ENCODE peak calls at places on chromosomes 1 and 21, in four cellular contexts. L is tibial nerve, Y is neural progenitor cell, H is fibroblast of the aortic adventitia. S is an unnamed sample.

GRCh38 chr1:23263380-23263887 is 46.1 kb upstream of the HTR1D start:
- DNase-seq in L (no peak), Y (peak), H (no peak), S (no peak)

GRCh38 chr1:226722901-226723639 is 16.0 kb downstream of the ITPKB start:
- DNase-seq in L (no peak), Y (no peak), H (no peak), S (no peak)

GRCh38 chr1:90970208-90970607 is 51.6 kb downstream of the ZNF644 start:
- DNase-seq in L (no peak), Y (no peak), H (no peak), S (peak)

GRCh38 chr21:45997205-45997494 is 15.6 kb downstream of the COL6A1 start:
- DNase-seq in L (no peak), Y (no peak), H (no peak), S (no peak)

GRCh38 chr1:210787800-210788199 is 346.1 kb downstream of the KCNH1 start:
- DNase-seq in L (no peak), Y (no peak), H (no peak), S (no peak)

GRCh38 chr1:5365751-5366150 is 626.5 kb downstream of the NPHP4 start:
- DNase-seq in L (no peak), Y (no peak), H (no peak), S (no peak)

GRCh38 chr21:33940846-33941245 is 25.2 kb upstream of the ATP5PO start:
- DNase-seq in L (no peak), Y (no peak), H (no peak), S (peak)

GRCh38 chr1:162497104-162497722 is 405 bp upstream of the UHMK1 start:
- DNase-seq in L (no peak), Y (peak), H (no peak), S (no peak)

GRCh38 chr1:39895731-39896480 is 5.8 kb downstream of the MYCL start:
- DNase-seq in L (no peak), Y (no peak), H (peak), S (no peak)

GRCh38 chr21:35273331-35273730 is 224.2 kb upstream of the RUNX1 start:
- DNase-seq in L (no peak), Y (peak), H (no peak), S (no peak)

GRCh38 chr1:40625076-40625475 is 40.4 kb downstream of the RIMS3 start:
- DNase-seq in L (no peak), Y (peak), H (peak), S (peak)

GRCh38 chr1:174998569-174999215 is 1.1 kb upstream of the CACYBP start:
- DNase-seq in L (no peak), Y (peak), H (peak), S (peak)

GRCh38 chr1:72892461-72892860 is 610.1 kb upstream of the NEGR1 start:
- DNase-seq in L (no peak), Y (no peak), H (peak), S (peak)

GRCh38 chr1:109432336-109432735 is 6.1 kb upstream of the PSMA5 start:
- DNase-seq in L (no peak), Y (no peak), H (peak), S (no peak)

GRCh38 chr1:31989964-31990363 is 23.7 kb upstream of the KHDRBS1 start:
- DNase-seq in L (no peak), Y (no peak), H (no peak), S (no peak)

GRCh38 chr1:227729144-227729880 is 5.8 kb downstream of the JMJD4 start:
- DNase-seq in L (no peak), Y (no peak), H (no peak), S (no peak)

GRCh38 chr1:176466514-176466913 is 3.5 kb downstream of the PAPPA2 start:
- DNase-seq in L (no peak), Y (peak), H (peak), S (no peak)

GRCh38 chr1:159056069-159056698 is 20.4 kb downstream of the AIM2 start:
- DNase-seq in L (no peak), Y (peak), H (no peak), S (peak)

GRCh38 chr1:153426809-153427208 is 10.5 kb downstream of the S100A7A start:
- DNase-seq in L (no peak), Y (no peak), H (no peak), S (no peak)

GRCh38 chr21:34198232-34199120 is 125.1 kb downstream of the MRPS6 start:
- DNase-seq in L (no peak), Y (no peak), H (no peak), S (no peak)

GRCh38 chr1:45617618-45618017 is 6.2 kb downstream of the CCDC17 start:
- DNase-seq in L (no peak), Y (no peak), H (peak), S (peak)

GRCh38 chr1:110875216-110875731 is 2.3 kb downstream of the CD53 start:
- DNase-seq in L (no peak), Y (no peak), H (no peak), S (no peak)

GRCh38 chr1:171636141-171636540 is 14.1 kb downstream of the MYOCOS start:
- DNase-seq in L (no peak), Y (peak), H (no peak), S (peak)

GRCh38 chr1:168917309-168917708 is 188.3 kb upstream of the DPT start:
- DNase-seq in L (no peak), Y (no peak), H (no peak), S (no peak)

GRCh38 chr1:147281950-147282349 is 39.5 kb downstream of the CHD1L start:
- DNase-seq in L (no peak), Y (no peak), H (no peak), S (no peak)

GRCh38 chr1:4690951-4691675 is 36.7 kb downstream of the AJAP1 start:
- DNase-seq in L (no peak), Y (no peak), H (no peak), S (no peak)

GRCh38 chr1:84611091-84611490 is 36.9 kb upstream of the CTBS start:
- DNase-seq in L (no peak), Y (no peak), H (no peak), S (no peak)

GRCh38 chr1:84603941-84604830 is 29.9 kb upstream of the CTBS start:
- DNase-seq in L (no peak), Y (peak), H (peak), S (peak)

GRCh38 chr1:84605157-84605556 is 30.9 kb upstream of the CTBS start:
- DNase-seq in L (no peak), Y (no peak), H (no peak), S (no peak)

GRCh38 chr1:84603223-84603622 is 29.0 kb upstream of the CTBS start:
- DNase-seq in L (no peak), Y (no peak), H (peak), S (peak)

DNA sequence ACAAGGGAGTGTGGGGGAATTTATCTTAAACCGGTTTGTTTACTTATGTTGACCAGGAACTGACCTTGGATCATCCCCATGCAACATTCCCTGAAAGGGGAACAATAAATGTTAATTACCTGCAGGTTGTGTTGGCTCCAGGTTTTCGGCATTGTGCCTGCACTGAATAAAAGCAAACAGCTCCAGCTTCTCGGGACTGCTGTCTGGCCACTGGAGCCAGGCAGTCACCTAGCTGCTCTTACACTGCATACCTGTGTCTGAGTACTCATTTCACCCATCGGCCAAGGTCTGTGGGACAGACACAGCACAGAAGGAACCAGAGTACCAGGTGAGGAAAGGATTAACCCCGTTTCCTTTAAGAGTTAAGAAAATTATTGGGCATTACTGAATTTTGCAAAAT is 32.7 kb upstream of the CTBS start:
- DNase-seq in L (no peak), Y (no peak), H (no peak), S (no peak)
- H3K4me3 ChIP-seq in L (no peak), Y (no peak), H (no peak), S (no peak)

DNA sequence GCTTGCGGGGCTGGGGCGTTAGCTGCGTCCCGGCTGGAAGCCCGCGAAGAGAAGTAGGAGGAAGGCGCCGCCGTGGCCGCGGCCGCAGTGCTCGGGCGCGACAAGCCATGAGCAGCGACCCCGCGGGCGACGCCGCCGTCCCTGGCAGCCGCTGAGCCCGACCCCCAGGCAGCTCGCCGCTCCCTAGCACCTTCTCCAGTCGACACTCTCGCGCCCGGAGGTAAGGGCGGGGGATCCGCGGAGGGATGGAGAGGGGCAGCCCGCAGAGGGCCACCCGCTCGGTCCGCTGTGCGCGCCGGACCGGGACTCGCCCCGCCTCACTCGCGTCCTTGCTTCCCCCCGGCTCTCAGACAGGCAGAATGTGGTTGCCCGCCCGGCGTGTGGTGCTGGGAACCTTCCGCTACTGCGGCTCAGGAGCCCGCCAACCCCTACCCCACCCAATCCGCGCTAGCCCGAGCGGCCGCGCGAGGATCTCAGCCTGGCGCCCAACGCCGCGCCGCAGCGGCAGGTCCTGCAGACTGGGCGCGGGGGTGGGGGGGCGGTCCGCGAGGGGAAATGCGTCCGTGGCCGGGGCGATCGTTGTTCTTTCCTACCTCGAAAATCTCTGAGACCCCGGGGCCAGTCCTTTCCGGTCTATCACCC is at the start of gene LRRC8C:
- DNase-seq in L (no peak), Y (peak), H (peak), S (peak)
- TF ChIP-seq CTCF in L (no peak), Y (no peak), H (no peak), S (no peak)

GRCh38 chr1:12594966-12595838 is 22.8 kb downstream of the DHRS3 start:
- DNase-seq in L (no peak), Y (peak), H (peak), S (peak)
- H3K4me3 ChIP-seq in L (peak), Y (peak), H (peak), S (peak)

DNA sequence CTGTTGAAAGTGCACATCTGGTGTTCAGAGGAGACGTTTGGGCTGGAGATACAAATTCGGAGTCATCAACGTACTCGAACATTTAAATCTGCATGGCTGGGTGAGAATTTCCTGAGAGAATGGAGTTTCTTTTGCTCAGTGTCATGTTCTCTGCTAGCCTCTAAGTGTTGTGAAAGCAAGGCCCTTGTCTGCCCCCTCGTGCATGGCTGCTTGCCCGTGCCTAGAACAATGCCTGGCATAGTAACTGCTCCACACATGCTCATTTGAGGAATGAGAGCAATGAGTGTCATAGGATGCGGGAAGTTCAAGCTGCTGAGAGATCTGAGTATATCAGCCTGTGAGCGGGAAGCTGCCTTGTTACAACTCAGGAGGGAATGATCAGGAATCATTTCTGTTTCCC is 171.1 kb upstream of the CSF3R start:
- DNase-seq in L (peak), Y (no peak), H (peak), S (peak)
- TF ChIP-seq CTCF in L (peak), Y (no peak), H (no peak), S (no peak)

GRCh38 chr1:8681317-8681650 is 136.2 kb downstream of the RERE start:
- DNase-seq in L (no peak), Y (no peak), H (no peak), S (no peak)
- H3K4me3 ChIP-seq in L (no peak), Y (no peak), H (no peak), S (no peak)

GRCh38 chr1:207444514-207445208 is 9.5 kb upstream of the CR2 start:
- DNase-seq in L (no peak), Y (no peak), H (no peak), S (no peak)

DNA sequence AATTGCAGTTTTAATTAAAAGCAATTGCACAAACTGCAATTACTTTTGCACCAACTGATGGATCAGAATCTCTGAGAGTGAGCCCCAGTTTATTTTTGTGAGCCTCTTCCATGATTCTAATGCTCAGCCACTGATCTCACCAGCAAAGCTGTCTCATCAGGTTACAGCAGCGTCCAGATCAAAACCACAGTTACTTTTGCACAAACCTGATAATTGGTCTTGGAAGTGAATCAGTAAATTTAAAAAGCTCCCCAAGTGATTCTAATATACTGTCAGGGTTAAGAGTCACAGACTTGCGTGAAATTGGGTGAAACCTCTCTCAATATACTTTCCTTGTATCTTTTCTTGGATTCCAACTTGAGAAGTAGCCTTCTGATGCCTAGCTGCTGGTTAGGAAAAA is 13.5 kb upstream of the CR2 start:
- DNase-seq in L (no peak), Y (no peak), H (no peak), S (no peak)
- TF ChIP-seq CTCF in L (no peak), Y (no peak), H (no peak), S (no peak)